ENCODE peak calls at places on chromosomes 2 and 18, in five cellular contexts. Q is IMR-90, Z is A549, D is body of pancreas, Y is tibial nerve. S is an unnamed sample. For H3K4me1, the result is how much of the 10 kb centered on the place peaks cover.

GRCh38 chr2:60503923-60504514 is 49.4 kb downstream of the BCL11A start:
- DNase-seq in Q (no peak), Z (no peak), D (no peak), Y (no peak), S (no peak)

GRCh38 chr2:43318791-43319190 is 92.4 kb upstream of the ZFP36L2 start:
- DNase-seq in Q (peak), Z (no peak), D (no peak), Y (no peak), S (no peak)

GRCh38 chr18:59050661-59051057 is 89.0 kb upstream of the SEC11C start:
- DNase-seq in Q (no peak), Z (no peak), D (no peak), Y (no peak), S (no peak)

GRCh38 chr2:240319855-240320560 is 115.5 kb upstream of the GPC1 start:
- DNase-seq in Q (peak), Z (no peak), D (peak), Y (no peak), S (no peak)

GRCh38 chr2:42764096-42764495 is at the start of gene OXER1:
- DNase-seq in Q (no peak), Z (no peak), D (no peak), Y (no peak), S (no peak)

GRCh38 chr18:12543697-12544096 is 114.2 kb downstream of the SPIRE1 start:
- DNase-seq in Q (peak), Z (no peak), D (no peak), Y (no peak), S (no peak)

GRCh38 chr2:194486316-194486715 is 1170.7 kb upstream of the SLC39A10 start:
- DNase-seq in Q (no peak), Z (no peak), D (no peak), Y (no peak), S (no peak)

GRCh38 chr18:48222118-48222517 is 187.1 kb downstream of the ZBTB7C start:
- DNase-seq in Q (no peak), Z (peak), D (peak), Y (no peak), S (peak)

GRCh38 chr2:98901291-98901690 is 34.7 kb downstream of the CRACDL start:
- DNase-seq in Q (no peak), Z (no peak), D (no peak), Y (no peak), S (no peak)

GRCh38 chr2:20561703-20562454 is 89.0 kb downstream of the HS1BP3 start:
- DNase-seq in Q (peak), Z (no peak), D (no peak), Y (no peak), S (no peak)

GRCh38 chr2:238136820-238137537 is 1.5 kb upstream of the KLHL30 start:
- DNase-seq in Q (peak), Z (peak), D (peak), Y (peak), S (peak)

GRCh38 chr18:63208676-63209075 is 110.9 kb downstream of the BCL2 start:
- DNase-seq in Q (no peak), Z (no peak), D (no peak), Y (no peak), S (no peak)

GRCh38 chr18:12838178-12838634 is 45.8 kb downstream of the PTPN2 start:
- DNase-seq in Q (peak), Z (peak), D (peak), Y (no peak), S (peak)

DNA sequence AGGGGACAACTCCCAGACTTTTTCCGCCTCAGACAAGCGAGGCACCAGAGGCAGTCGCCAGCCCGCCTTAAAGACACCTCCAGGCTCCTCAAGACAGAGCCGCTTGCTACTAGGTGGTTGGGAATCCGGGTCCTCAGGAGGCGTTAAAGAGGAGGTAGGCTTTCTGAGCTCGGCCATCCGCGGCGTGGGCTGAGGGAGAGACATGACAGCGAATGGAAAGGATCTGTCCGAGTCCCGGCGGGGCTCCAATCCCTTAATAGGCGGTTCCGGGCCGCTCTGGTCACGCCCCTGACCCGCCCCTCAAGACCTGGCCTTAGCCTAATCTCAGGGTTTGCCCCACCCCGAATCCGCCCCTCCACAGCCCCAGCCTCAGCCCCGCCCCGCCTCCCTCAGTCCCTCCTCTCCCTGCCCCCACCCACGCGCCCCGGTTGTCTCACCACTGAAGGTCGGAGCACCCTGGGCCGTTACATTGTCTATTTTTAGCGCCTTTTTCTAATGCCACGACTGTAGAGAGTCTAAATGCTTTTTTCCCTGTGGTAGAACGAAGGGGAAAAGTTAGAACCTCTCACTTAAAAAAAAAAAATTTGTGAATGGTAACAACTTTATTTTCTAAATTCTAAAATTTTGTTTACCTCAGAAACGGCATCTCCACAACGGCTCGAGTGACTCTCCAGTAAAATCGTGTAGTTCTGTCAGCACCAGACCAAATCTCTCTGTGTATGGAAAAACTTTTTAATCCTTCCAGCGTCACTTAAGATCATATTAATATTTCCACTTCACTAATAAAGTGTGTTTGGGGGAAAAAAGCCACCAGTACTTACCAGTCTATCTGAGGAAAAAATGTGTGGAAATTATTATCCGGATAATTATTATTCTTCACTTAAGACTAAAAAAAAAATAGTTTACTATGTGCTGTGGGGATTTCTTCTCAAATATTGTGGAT is at the start of gene RAD51AP2:
- DNase-seq in Q (peak), Z (peak), D (peak), Y (peak), S (peak)
- TF ChIP-seq POLR2A in Q (no peak), Z (no peak), D (peak), Y (peak), S (peak)

DNA sequence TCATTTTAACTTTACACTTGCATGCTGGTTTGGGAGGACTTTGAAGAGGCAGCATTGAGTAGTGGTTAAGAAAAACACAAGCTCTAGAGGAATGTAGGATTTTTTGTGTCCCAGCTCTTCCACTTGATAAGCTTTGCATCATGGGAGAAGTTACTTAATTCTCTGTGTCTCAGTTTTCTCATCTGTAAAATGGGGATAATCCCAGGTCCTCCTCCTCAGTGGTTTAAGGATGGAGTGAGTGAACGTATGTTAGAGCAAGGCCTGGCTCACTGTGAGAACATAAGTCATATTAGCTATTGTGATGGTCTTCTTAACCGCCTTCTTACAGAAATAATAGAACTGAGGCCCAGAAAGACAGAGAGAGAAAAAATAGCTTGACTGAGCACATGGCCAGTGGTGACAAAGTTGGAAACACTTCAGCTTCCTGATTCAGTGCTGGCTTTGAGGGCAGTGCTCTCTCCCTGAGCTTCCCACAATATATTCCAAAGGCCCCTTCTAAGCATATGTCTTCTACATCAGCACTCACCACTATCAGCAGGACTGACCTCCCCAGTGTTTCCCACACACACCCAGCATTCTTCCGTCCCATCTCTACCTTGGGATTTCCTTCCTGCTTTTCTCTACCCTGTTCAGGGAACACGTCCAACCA is 214.8 kb upstream of the TNP1 start:
- DNase-seq in Q (peak), Z (no peak), D (no peak), Y (no peak), S (no peak)
- H3K27ac ChIP-seq in Q (peak), Z (no peak), D (no peak), Y (peak), S (no peak)

GRCh38 chr2:110105608-110106467 is 9.8 kb downstream of the MALL start:
- DNase-seq in Q (peak), Z (peak), D (no peak), Y (no peak), S (no peak)
- H3K4me1 ChIP-seq in Q (under half), Z (half or more), D (under half), Y (under half), S (under half)

GRCh38 chr2:86214503-86214832 is 15.2 kb downstream of the MRPL35 start:
- DNase-seq in Q (no peak), Z (no peak), D (no peak), Y (no peak), S (no peak)
- TF ChIP-seq POLR2A in Q (no peak), Z (no peak), D (no peak), Y (no peak), S (no peak)

GRCh38 chr18:8607776-8608682 is 1.2 kb upstream of the RAB12 start:
- DNase-seq in Q (peak), Z (no peak), D (no peak), Y (no peak), S (no peak)

GRCh38 chr18:8611916-8612576 is 2.8 kb downstream of the RAB12 start:
- DNase-seq in Q (no peak), Z (no peak), D (no peak), Y (no peak), S (no peak)

GRCh38 chr18:8608795-8609673 is at the start of gene RAB12:
- DNase-seq in Q (peak), Z (peak), D (peak), Y (peak), S (peak)

GRCh38 chr18:8609711-8610441 is 639 bp downstream of the RAB12 start:
- DNase-seq in Q (no peak), Z (no peak), D (peak), Y (no peak), S (peak)

GRCh38 chr18:8610442-8610801 is 1.2 kb downstream of the RAB12 start:
- DNase-seq in Q (peak), Z (no peak), D (peak), Y (no peak), S (no peak)
- H3K27ac ChIP-seq in Q (peak), Z (peak), D (no peak), Y (peak), S (peak)

DNA sequence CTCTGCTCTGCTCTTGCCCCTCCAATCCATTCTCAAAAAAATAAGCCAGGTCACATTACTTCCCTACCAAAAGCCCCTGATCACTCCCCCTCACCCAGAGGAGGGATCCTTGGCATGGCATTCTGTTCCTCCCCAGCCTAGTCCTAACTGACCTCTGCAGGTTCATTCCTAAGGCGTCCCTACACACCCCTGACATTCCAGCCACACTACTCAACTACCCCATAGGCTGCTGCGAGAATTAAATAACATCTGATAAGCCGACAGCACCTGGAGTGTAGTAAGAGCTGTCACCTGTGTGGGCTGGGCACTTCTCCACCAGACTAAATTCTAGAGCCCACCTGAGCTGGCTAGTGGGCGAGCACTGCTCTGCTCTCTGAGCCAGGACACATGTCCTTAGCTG is 44.7 kb upstream of the SLC1A4 start:
- DNase-seq in Q (no peak), Z (no peak), D (no peak), Y (no peak), S (no peak)
- H3K4me1 ChIP-seq in Q (under half), Z (under half), D (under half), Y (under half), S (under half)

S was measured in right lobe of liver.